ENCODE peak calls at places on chromosomes 4 and X, in four cellular contexts. One of them, this sample, is unnamed.
A peak's percentile ranks its signal among the peaks of the same experiment; 100 is the strongest.

GRCh38 chr4:128220286-128221235 is 67.1 kb downstream of the PGRMC2 start:
- DNase-seq in K562: peak; percentile 22
- DNase-seq in HCT116: peak; percentile 36
- DNase-seq in H1: no peak
- DNase-seq in this sample: no peak

GRCh38 chr4:75841641-75842520 is 60.4 kb downstream of the PPEF2 start:
- DNase-seq in K562: no peak
- DNase-seq in HCT116: no peak
- DNase-seq in H1: no peak
- DNase-seq in this sample: no peak

GRCh38 chr4:111806331-111806730 is 338.9 kb upstream of the FAM241A start:
- DNase-seq in K562: no peak
- DNase-seq in HCT116: peak; percentile 46
- DNase-seq in H1: peak; percentile 15
- DNase-seq in this sample: no peak

GRCh38 chrX:48458711-48459110 is 11.3 kb downstream of the SLC38A5 start:
- DNase-seq in K562: no peak
- DNase-seq in HCT116: no peak
- DNase-seq in H1: no peak
- DNase-seq in this sample: no peak

GRCh38 chrX:8025705-8026104 is 98.5 kb upstream of the PNPLA4 start:
- DNase-seq in K562: no peak
- DNase-seq in HCT116: no peak
- DNase-seq in H1: no peak
- DNase-seq in this sample: no peak

GRCh38 chrX:95764972-95765451 is 919.6 kb upstream of the DIAPH2 start:
- DNase-seq in K562: no peak
- DNase-seq in HCT116: no peak
- DNase-seq in H1: no peak
- DNase-seq in this sample: no peak

GRCh38 chr4:73661646-73662119 is 41.4 kb upstream of the RASSF6 start:
- DNase-seq in K562: peak; percentile 32
- DNase-seq in HCT116: no peak
- DNase-seq in H1: no peak
- DNase-seq in this sample: no peak

GRCh38 chrX:37685452-37686347 is at the start of gene XK:
- DNase-seq in K562: peak; percentile 77
- DNase-seq in HCT116: peak; percentile 71
- DNase-seq in H1: peak; percentile 23
- DNase-seq in this sample: no peak

GRCh38 chr4:138821321-138821720 is 194.3 kb upstream of the NOCT start:
- DNase-seq in K562: no peak
- DNase-seq in HCT116: no peak
- DNase-seq in H1: no peak
- DNase-seq in this sample: no peak

GRCh38 chr4:150368667-150369066 is 213.3 kb upstream of the MAB21L2 start:
- DNase-seq in K562: no peak
- DNase-seq in HCT116: no peak
- DNase-seq in H1: no peak
- DNase-seq in this sample: no peak

GRCh38 chrX:120365320-120365719 is 3.4 kb downstream of the ATP1B4 start:
- DNase-seq in K562: peak; percentile 32
- DNase-seq in HCT116: no peak
- DNase-seq in H1: no peak
- DNase-seq in this sample: no peak

GRCh38 chr4:182768821-182769220 is 148.4 kb downstream of the DCTD start:
- DNase-seq in K562: no peak
- DNase-seq in HCT116: no peak
- DNase-seq in H1: no peak
- DNase-seq in this sample: no peak

GRCh38 chrX:95640226-95640625 is 1044.4 kb upstream of the DIAPH2 start:
- DNase-seq in K562: no peak
- DNase-seq in HCT116: no peak
- DNase-seq in H1: no peak
- DNase-seq in this sample: no peak

GRCh38 chr4:42636591-42636990 is 20.3 kb downstream of the ATP8A1 start:
- DNase-seq in K562: no peak
- DNase-seq in HCT116: no peak
- DNase-seq in H1: no peak
- DNase-seq in this sample: no peak

GRCh38 chr4:151888367-151888866 is 127.6 kb upstream of the GATB start:
- DNase-seq in K562: no peak
- DNase-seq in HCT116: no peak
- DNase-seq in H1: no peak
- DNase-seq in this sample: peak; percentile 67

GRCh38 chr4:41454393-41454792 is 83.6 kb upstream of the LIMCH1 start:
- DNase-seq in K562: no peak
- DNase-seq in HCT116: no peak
- DNase-seq in H1: no peak
- DNase-seq in this sample: no peak

GRCh38 chr4:22850055-22850454 is 157.3 kb downstream of the GBA3 start:
- DNase-seq in K562: no peak
- DNase-seq in HCT116: no peak
- DNase-seq in H1: no peak
- DNase-seq in this sample: no peak

GRCh38 chrX:40867352-40867751 is 132.0 kb upstream of the MED14 start:
- DNase-seq in K562: no peak
- DNase-seq in HCT116: peak; percentile 8
- DNase-seq in H1: no peak
- DNase-seq in this sample: no peak

GRCh38 chr4:39259571-39260330 is 77.4 kb downstream of the WDR19 start:
- DNase-seq in K562: no peak
- DNase-seq in HCT116: no peak
- DNase-seq in H1: no peak
- DNase-seq in this sample: no peak

GRCh38 chr4:38983756-38984647 is 48.2 kb downstream of the TMEM156 start:
- DNase-seq in K562: no peak
- DNase-seq in HCT116: no peak
- DNase-seq in H1: no peak
- DNase-seq in this sample: no peak

GRCh38 chrX:137858106-137858505 is 292.2 kb downstream of the ZIC3 start:
- DNase-seq in K562: no peak
- DNase-seq in HCT116: no peak
- DNase-seq in H1: no peak
- DNase-seq in this sample: no peak

GRCh38 chr4:7638984-7639789 is 204.5 kb upstream of the PSAPL1 start:
- DNase-seq in K562: no peak
- DNase-seq in HCT116: no peak
- DNase-seq in H1: no peak
- DNase-seq in this sample: no peak

DNA sequence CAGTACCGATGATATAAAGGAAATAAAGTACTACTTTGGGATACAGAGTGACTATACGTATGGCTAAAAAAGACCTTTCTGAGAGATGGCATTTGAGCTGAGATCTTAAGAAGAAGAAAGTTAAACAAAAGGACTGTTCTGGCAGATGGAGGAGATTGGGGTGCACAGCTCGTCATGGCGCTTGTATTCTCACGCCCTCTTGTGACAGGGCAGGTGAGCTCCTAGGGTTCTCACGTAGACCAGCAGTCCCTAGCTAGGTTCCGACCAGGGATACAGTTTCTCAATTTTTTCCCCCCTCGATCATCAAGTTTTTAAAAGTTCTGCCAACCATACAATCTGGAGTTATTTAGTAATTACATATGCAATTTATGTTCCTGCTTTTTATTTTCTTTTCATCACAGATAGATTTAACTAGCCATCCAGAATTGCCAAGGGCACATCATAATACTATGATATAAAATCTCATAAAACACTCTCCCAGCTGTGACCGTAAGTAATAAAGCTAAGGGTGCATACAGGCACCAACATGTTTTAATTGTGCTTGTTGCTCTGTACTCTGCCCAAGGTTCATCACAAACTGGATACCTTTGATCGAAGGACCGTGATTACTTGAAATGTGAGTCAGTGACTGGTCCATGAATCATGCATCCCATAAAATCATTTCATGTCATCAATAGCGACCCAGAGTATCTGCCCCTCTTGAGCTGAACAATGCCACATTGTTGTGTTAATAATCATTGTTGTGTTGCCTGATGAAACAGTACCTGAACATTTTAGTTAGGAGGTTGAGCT is 69.4 kb upstream of the ZNF518B start:
- DNase-seq in K562: peak; percentile 11
- DNase-seq in HCT116: peak; percentile 91
- DNase-seq in H1: no peak
- DNase-seq in this sample: no peak
- TF ChIP-seq EGR1 in K562: no peak
- TF ChIP-seq EGR1 in HCT116: no peak
- TF ChIP-seq EGR1 in H1: no peak
- TF ChIP-seq EGR1 in this sample: no peak

GRCh38 chrX:2928583-2929434 is at the start of gene ARSD:
- DNase-seq in K562: no peak
- DNase-seq in HCT116: peak; percentile 55
- DNase-seq in H1: peak; percentile 73
- DNase-seq in this sample: no peak

GRCh38 chrX:2926664-2927275 is 2.4 kb downstream of the ARSD start:
- DNase-seq in K562: no peak
- DNase-seq in HCT116: no peak
- DNase-seq in H1: no peak
- DNase-seq in this sample: no peak

GRCh38 chrX:2931155-2931554 is 2.0 kb upstream of the ARSD start:
- DNase-seq in K562: no peak
- DNase-seq in HCT116: no peak
- DNase-seq in H1: no peak
- DNase-seq in this sample: no peak

GRCh38 chrX:2931612-2932011 is 2.5 kb upstream of the ARSD start:
- DNase-seq in K562: no peak
- DNase-seq in HCT116: no peak
- DNase-seq in H1: no peak
- DNase-seq in this sample: no peak

DNA sequence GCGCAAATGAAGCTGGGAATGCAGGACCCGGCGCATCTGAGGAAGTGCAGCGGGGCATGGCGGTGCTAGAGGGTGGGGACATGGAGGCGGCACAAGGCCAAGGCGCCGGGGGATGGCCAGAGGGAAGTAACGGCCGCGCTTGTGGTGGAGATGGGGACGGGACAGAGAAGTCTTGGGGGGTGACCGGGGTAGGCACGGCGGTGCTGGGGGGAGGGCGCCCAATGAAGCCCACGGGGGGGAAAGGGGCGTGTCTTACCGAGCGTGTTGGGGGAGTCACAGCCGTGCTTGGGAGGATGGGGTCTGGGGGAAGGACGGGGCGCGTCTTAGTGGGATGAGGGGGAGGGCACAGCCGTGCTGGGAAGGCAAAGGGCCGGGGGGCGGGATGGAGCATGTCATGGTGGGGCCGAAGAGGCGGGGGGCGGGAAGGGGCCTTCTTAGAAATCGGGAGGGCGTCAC is 984 bp downstream of the ARSD start:
- DNase-seq in K562: no peak
- DNase-seq in HCT116: no peak
- DNase-seq in H1: peak; percentile 38
- DNase-seq in this sample: no peak
- TF ChIP-seq EGR1 in K562: no peak
- TF ChIP-seq EGR1 in HCT116: no peak
- TF ChIP-seq EGR1 in H1: no peak
- TF ChIP-seq EGR1 in this sample: no peak

DNA sequence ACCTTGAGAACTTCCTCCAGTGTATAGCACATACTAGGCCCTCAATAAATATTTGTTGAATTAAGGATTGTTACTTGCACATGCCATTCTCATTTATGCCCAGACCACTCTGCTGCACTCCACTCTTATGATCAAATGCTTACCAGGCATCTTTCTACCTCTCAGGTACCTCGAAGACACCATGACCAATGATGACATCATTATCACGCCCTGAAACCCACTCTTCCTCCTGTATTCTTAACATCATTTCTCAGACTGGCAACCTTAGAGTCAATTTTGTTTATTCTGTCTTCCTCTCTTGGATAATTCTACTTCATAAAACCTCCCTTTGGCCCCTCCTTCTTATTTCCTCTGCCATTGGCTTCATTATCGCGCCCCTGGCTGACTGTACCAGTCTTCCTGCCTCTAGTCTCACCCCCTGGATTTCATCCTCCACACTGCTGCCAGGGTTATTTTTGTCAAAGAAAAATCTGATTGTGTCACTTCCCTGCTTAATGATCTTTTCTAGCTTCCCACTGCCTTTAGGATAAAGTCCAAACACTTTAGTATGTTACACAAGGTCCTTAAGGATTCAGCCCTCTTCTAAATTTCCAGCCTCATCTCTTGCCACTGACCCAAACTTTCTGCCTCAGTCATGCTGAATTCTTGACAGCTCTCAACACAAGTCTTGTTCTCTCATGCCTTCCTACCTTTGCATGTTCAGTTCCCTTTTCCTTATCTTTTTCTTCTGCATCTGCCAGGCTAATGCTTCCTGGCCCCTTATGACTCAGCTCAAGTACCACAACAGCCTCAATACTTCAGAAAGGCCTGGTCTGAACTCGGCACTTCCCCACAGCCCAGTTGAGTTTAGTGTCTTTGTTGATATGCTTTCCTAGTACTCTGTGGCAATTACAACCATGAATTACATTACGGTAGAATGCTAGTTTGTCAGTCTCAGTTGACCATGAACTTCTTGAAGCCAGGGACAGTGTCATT is 45.8 kb downstream of the HDAC8 start:
- DNase-seq in K562: no peak
- DNase-seq in HCT116: no peak
- DNase-seq in H1: no peak
- DNase-seq in this sample: no peak
- TF ChIP-seq EGR1 in K562: no peak
- TF ChIP-seq EGR1 in HCT116: no peak
- TF ChIP-seq EGR1 in H1: no peak
- TF ChIP-seq EGR1 in this sample: no peak

DNA sequence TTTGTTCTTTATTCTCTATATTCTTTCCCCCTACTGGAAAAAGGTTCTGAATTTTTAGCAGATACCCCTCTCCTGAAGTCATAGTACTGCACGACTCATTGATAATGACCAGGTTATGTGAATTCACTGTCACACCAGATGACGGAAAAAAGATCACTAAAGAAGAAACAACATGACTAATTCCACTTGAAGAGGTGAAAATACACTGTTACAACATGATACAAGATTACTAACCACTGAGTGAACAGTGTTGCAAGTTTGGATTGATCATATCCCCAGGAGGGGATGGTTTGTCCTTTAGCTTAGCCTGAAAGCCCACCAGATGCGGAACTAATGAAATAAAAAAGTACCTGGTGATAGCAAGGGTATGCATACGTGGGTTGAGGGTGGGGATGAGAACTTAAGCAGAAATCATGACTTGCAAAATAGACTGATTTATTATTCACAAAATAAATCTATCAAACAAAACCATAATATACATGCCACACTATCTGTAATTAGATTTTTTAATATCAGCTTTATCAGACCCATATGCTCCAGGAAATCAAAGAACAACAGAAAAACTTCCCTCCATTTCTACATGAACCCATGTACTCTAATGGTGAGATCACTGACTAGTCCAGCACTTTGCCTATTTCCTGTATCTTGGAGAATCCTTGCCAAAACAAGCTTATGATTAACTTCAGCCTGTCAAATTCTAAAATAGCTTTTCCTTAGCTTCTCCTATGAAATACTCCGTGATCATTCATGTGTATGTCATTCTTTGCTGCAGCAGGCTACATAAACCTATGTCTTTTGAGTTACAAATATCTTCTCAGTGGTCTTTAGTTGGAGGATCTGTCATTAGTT is 257.4 kb upstream of the AGA start:
- DNase-seq in K562: no peak
- DNase-seq in HCT116: no peak
- DNase-seq in H1: no peak
- DNase-seq in this sample: no peak
- TF ChIP-seq EGR1 in K562: no peak
- TF ChIP-seq EGR1 in HCT116: no peak
- TF ChIP-seq EGR1 in H1: no peak
- TF ChIP-seq EGR1 in this sample: no peak

This sample was measured in GM12878.